ENCODE peak calls at places on chromosomes 12 and 14, in five cellular contexts. One of them, this sample, is unnamed. For H3K4me1, the result is how much of the 10 kb centered on the place peaks cover.

GRCh38 chr14:49586673-49587460 is 687 bp upstream of the RPS29 start:
- DNase-seq in PC-9: no peak
- DNase-seq in effector memory CD4-positive, alpha-beta T cell: no peak
- DNase-seq in cardiac muscle cell: peak
- DNase-seq in right cardiac atrium: no peak
- DNase-seq in this sample: peak

GRCh38 chr12:40942326-40942725 is 245.8 kb upstream of the PDZRN4 start:
- DNase-seq in PC-9: no peak
- DNase-seq in effector memory CD4-positive, alpha-beta T cell: no peak
- DNase-seq in cardiac muscle cell: peak
- DNase-seq in right cardiac atrium: no peak
- DNase-seq in this sample: peak

GRCh38 chr12:115771065-115771464 is 506.4 kb downstream of the MED13L start:
- DNase-seq in PC-9: no peak
- DNase-seq in effector memory CD4-positive, alpha-beta T cell: no peak
- DNase-seq in cardiac muscle cell: peak
- DNase-seq in right cardiac atrium: no peak
- DNase-seq in this sample: no peak

GRCh38 chr12:10392394-10392930 is 2.6 kb upstream of the KLRK1 start:
- DNase-seq in PC-9: peak
- DNase-seq in effector memory CD4-positive, alpha-beta T cell: no peak
- DNase-seq in cardiac muscle cell: peak
- DNase-seq in right cardiac atrium: peak
- DNase-seq in this sample: peak

GRCh38 chr12:65460076-65460475 is 181.6 kb downstream of the MSRB3 start:
- DNase-seq in PC-9: no peak
- DNase-seq in effector memory CD4-positive, alpha-beta T cell: no peak
- DNase-seq in cardiac muscle cell: no peak
- DNase-seq in right cardiac atrium: no peak
- DNase-seq in this sample: no peak

GRCh38 chr12:90940872-90941499 is 14.0 kb downstream of the CCER1 start:
- DNase-seq in PC-9: no peak
- DNase-seq in effector memory CD4-positive, alpha-beta T cell: no peak
- DNase-seq in cardiac muscle cell: peak
- DNase-seq in right cardiac atrium: no peak
- DNase-seq in this sample: peak

GRCh38 chr12:22275847-22276246 is 58.7 kb downstream of the ST8SIA1 start:
- DNase-seq in PC-9: peak
- DNase-seq in effector memory CD4-positive, alpha-beta T cell: no peak
- DNase-seq in cardiac muscle cell: peak
- DNase-seq in right cardiac atrium: peak
- DNase-seq in this sample: peak

GRCh38 chr12:132171293-132171967 is 27.2 kb downstream of the NOC4L start:
- DNase-seq in PC-9: no peak
- DNase-seq in effector memory CD4-positive, alpha-beta T cell: no peak
- DNase-seq in cardiac muscle cell: no peak
- DNase-seq in right cardiac atrium: no peak
- DNase-seq in this sample: no peak

GRCh38 chr12:13147688-13148531 is 44.4 kb upstream of the GSG1 start:
- DNase-seq in PC-9: peak
- DNase-seq in effector memory CD4-positive, alpha-beta T cell: no peak
- DNase-seq in cardiac muscle cell: no peak
- DNase-seq in right cardiac atrium: peak
- DNase-seq in this sample: no peak

DNA sequence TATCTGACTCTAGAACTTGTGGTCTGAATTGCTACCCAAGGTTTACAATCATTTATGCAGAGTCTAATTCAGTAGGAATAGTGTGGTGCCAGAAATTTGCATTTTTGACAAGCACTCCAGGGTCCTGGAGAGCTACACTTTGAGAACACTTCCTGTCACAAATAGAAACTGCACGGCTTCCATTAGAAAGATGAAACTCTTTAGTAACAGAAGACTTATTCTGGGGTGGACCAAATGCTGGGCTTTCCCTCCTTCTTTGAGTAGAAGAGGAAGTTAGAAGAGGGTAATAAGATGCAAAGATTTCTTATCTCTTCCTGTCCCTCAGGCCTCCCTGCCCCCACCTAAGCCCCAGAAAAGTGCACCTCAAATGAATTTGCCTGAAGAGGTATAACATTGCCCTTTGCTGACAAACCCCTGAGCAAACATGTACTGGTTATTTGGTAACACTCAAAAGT is 28.4 kb downstream of the DGLUCY start:
- DNase-seq in PC-9: no peak
- DNase-seq in effector memory CD4-positive, alpha-beta T cell: no peak
- DNase-seq in cardiac muscle cell: no peak
- DNase-seq in right cardiac atrium: no peak
- DNase-seq in this sample: no peak
- H3K4me1 ChIP-seq in PC-9: under half
- H3K4me1 ChIP-seq in effector memory CD4-positive, alpha-beta T cell: under half
- H3K4me1 ChIP-seq in cardiac muscle cell: under half
- H3K4me1 ChIP-seq in right cardiac atrium: under half
- H3K4me1 ChIP-seq in this sample: under half

GRCh38 chr12:52722680-52723079 is 19.4 kb upstream of the KRT77 start:
- DNase-seq in PC-9: no peak
- DNase-seq in effector memory CD4-positive, alpha-beta T cell: no peak
- DNase-seq in cardiac muscle cell: no peak
- DNase-seq in right cardiac atrium: no peak
- DNase-seq in this sample: no peak
- H3K4me1 ChIP-seq in PC-9: under half
- H3K4me1 ChIP-seq in effector memory CD4-positive, alpha-beta T cell: under half
- H3K4me1 ChIP-seq in cardiac muscle cell: under half
- H3K4me1 ChIP-seq in right cardiac atrium: under half
- H3K4me1 ChIP-seq in this sample: under half

GRCh38 chr12:46493352-46494209 is 121.0 kb upstream of the SLC38A2 start:
- DNase-seq in PC-9: no peak
- DNase-seq in effector memory CD4-positive, alpha-beta T cell: no peak
- DNase-seq in cardiac muscle cell: no peak
- DNase-seq in right cardiac atrium: no peak
- DNase-seq in this sample: peak
- H3K4me1 ChIP-seq in PC-9: under half
- H3K4me1 ChIP-seq in effector memory CD4-positive, alpha-beta T cell: under half
- H3K4me1 ChIP-seq in cardiac muscle cell: under half
- H3K4me1 ChIP-seq in right cardiac atrium: under half
- H3K4me1 ChIP-seq in this sample: under half

GRCh38 chr14:93079865-93080403 is 35.8 kb downstream of the ITPK1 start:
- DNase-seq in PC-9: no peak
- DNase-seq in effector memory CD4-positive, alpha-beta T cell: no peak
- DNase-seq in cardiac muscle cell: no peak
- DNase-seq in right cardiac atrium: peak
- DNase-seq in this sample: no peak
- H3K4me1 ChIP-seq in PC-9: under half
- H3K4me1 ChIP-seq in effector memory CD4-positive, alpha-beta T cell: under half
- H3K4me1 ChIP-seq in cardiac muscle cell: under half
- H3K4me1 ChIP-seq in right cardiac atrium: under half
- H3K4me1 ChIP-seq in this sample: under half

DNA sequence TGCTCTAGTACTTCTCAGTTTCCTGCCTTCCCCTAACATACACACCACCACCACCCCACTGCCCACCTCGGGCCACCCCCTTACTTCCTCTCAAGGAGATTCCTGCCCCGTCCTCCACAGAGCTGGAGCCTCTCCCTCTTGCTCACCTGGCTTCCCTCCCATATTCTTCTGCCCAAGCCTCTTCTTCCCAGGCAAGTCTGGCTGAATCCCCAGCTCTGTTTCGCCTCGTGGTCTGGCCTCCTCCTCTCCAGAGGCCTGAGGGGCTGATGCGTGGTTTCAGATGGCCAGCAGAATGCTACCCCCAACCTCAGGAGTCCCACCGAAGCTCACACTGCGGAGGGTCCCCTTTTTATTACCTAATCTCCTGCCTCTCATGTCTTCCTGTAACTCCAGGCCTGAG is 33.7 kb upstream of the LTBP2 start:
- DNase-seq in PC-9: no peak
- DNase-seq in effector memory CD4-positive, alpha-beta T cell: no peak
- DNase-seq in cardiac muscle cell: no peak
- DNase-seq in right cardiac atrium: no peak
- DNase-seq in this sample: no peak
- H3K4me1 ChIP-seq in PC-9: under half
- H3K4me1 ChIP-seq in effector memory CD4-positive, alpha-beta T cell: under half
- H3K4me1 ChIP-seq in cardiac muscle cell: under half
- H3K4me1 ChIP-seq in right cardiac atrium: under half
- H3K4me1 ChIP-seq in this sample: under half

GRCh38 chr14:93059260-93059659 is 56.5 kb downstream of the ITPK1 start:
- DNase-seq in PC-9: no peak
- DNase-seq in effector memory CD4-positive, alpha-beta T cell: no peak
- DNase-seq in cardiac muscle cell: no peak
- DNase-seq in right cardiac atrium: peak
- DNase-seq in this sample: no peak
- H3K4me1 ChIP-seq in PC-9: under half
- H3K4me1 ChIP-seq in effector memory CD4-positive, alpha-beta T cell: under half
- H3K4me1 ChIP-seq in cardiac muscle cell: under half
- H3K4me1 ChIP-seq in right cardiac atrium: under half
- H3K4me1 ChIP-seq in this sample: under half

DNA sequence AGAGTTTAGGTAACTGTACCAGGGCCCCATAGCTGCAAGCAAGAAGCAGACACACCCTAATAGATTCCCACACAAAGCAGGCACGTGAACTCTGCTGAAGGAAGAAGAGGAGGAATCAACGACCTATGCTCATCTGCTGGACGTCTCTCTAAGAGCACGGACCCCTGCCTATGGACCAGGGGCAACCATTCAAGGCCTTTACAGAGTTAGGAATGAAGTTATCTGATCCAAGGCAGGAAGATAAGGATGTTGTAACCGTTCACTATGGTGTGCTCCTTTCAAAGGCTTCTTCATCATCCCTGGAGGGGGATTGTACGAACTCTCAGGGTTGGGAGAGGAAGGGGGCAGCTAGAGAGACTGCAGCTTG is 141.6 kb upstream of the PARP11 start:
- DNase-seq in PC-9: no peak
- DNase-seq in effector memory CD4-positive, alpha-beta T cell: no peak
- DNase-seq in cardiac muscle cell: no peak
- DNase-seq in right cardiac atrium: no peak
- DNase-seq in this sample: no peak
- H3K4me1 ChIP-seq in PC-9: under half
- H3K4me1 ChIP-seq in effector memory CD4-positive, alpha-beta T cell: under half
- H3K4me1 ChIP-seq in cardiac muscle cell: under half
- H3K4me1 ChIP-seq in right cardiac atrium: under half
- H3K4me1 ChIP-seq in this sample: under half

This sample was measured in foreskin keratinocyte.